ENCODE peak calls at places on chromosomes 16 and 17, in seven cellular contexts. Z is activated naive CD8-positive, alpha-beta T cell treated with anti-CD3 and anti-CD28 coated beads for 36 hours; X is NCI-H2081; P is pancreas; J is GM23248; Y is activated T-cell treated with anti-CD3 and anti-CD28 coated beads, Interleukin-2, amount 50 U/mL, for 72 hours; N is AG04450. O is an unnamed sample.

GRCh38 chr17:19249681-19250080 is 12.5 kb downstream of the EPN2 start:
- DNase-seq in Z (no peak), X (no peak), P (no peak), J (peak; percentile 32), Y (no peak), N (no peak), O (peak; percentile 54)

GRCh38 chr16:79099701-79100100 is 500.8 kb downstream of the MAF start:
- DNase-seq in Z (no peak), X (no peak), P (no peak), J (no peak), Y (no peak), N (no peak), O (no peak)

GRCh38 chr16:68200120-68200783 is 35.7 kb downstream of the ESRP2 start:
- DNase-seq in Z (no peak), X (no peak), P (no peak), J (peak; percentile 30), Y (no peak), N (no peak), O (peak; percentile 56)

GRCh38 chr16:361872-362701 is 8.3 kb downstream of the MRPL28 start:
- DNase-seq in Z (peak; percentile 68), X (peak; percentile 79), P (peak; percentile 95), J (peak; percentile 82), Y (peak; percentile 76), N (peak; percentile 46), O (peak; percentile 83)

GRCh38 chr17:73748521-73748920 is 104.3 kb upstream of the SDK2 start:
- DNase-seq in Z (no peak), X (peak; percentile 94), P (no peak), J (no peak), Y (no peak), N (no peak), O (no peak)

GRCh38 chr17:57645950-57646686 is 99.0 kb downstream of the CCDC182 start:
- DNase-seq in Z (no peak), X (no peak), P (no peak), J (peak; percentile 34), Y (peak; percentile 45), N (no peak), O (no peak)

GRCh38 chr17:46126840-46127239 is 66.4 kb downstream of the KANSL1 start:
- DNase-seq in Z (no peak), X (no peak), P (no peak), J (no peak), Y (no peak), N (no peak), O (no peak)

GRCh38 chr17:27579897-27580321 is 51.1 kb upstream of the LGALS9 start:
- DNase-seq in Z (no peak), X (no peak), P (no peak), J (no peak), Y (peak; percentile 61), N (no peak), O (no peak)

GRCh38 chr17:57668332-57668731 is 76.8 kb downstream of the CCDC182 start:
- DNase-seq in Z (no peak), X (no peak), P (no peak), J (no peak), Y (no peak), N (no peak), O (no peak)

GRCh38 chr16:76683051-76683450 is 405.9 kb downstream of the CNTNAP4 start:
- DNase-seq in Z (no peak), X (no peak), P (no peak), J (no peak), Y (no peak), N (no peak), O (no peak)

GRCh38 chr16:1687427-1688316 is 9.6 kb downstream of the JPT2 start:
- DNase-seq in Z (no peak), X (no peak), P (no peak), J (no peak), Y (no peak), N (no peak), O (no peak)

GRCh38 chr16:929227-929669 is 41.5 kb downstream of the LMF1 start:
- DNase-seq in Z (no peak), X (no peak), P (peak; percentile 57), J (no peak), Y (no peak), N (no peak), O (no peak)

O was measured in cardiac fibroblast.